ENCODE peak calls at places on chromosomes 2 and 18, in four cellular contexts. M is GM23338, U is HCT116, D is SK-N-SH. V is an unnamed sample.

GRCh38 chr2:217035967-217036366 is 176.1 kb upstream of the TNP1 start:
- DNase-seq in M (no peak), U (no peak), D (no peak), V (no peak)

GRCh38 chr2:20487392-20488135 is 40.7 kb downstream of the RHOB start:
- DNase-seq in M (peak), U (no peak), D (peak), V (no peak)

GRCh38 chr2:45860136-45861106 is 208.9 kb downstream of the PRKCE start:
- DNase-seq in M (peak), U (no peak), D (peak), V (no peak)

GRCh38 chr18:47036298-47036874 is 965 bp upstream of the ELOA2 start:
- DNase-seq in M (peak), U (peak), D (peak), V (peak)

GRCh38 chr2:158024288-158024898 is 77.3 kb upstream of the UPP2 start:
- DNase-seq in M (peak), U (no peak), D (peak), V (no peak)

GRCh38 chr2:155418753-155419152 is 720.3 kb downstream of the KCNJ3 start:
- DNase-seq in M (peak), U (no peak), D (no peak), V (no peak)

GRCh38 chr2:128405981-128406601 is 87.4 kb upstream of the HS6ST1 start:
- DNase-seq in M (no peak), U (no peak), D (peak), V (no peak)

GRCh38 chr18:46423226-46423805 is 233.7 kb downstream of the LOXHD1 start:
- DNase-seq in M (no peak), U (no peak), D (no peak), V (no peak)

GRCh38 chr2:36478332-36478738 is 119.6 kb downstream of the FEZ2 start:
- DNase-seq in M (no peak), U (peak), D (peak), V (no peak)

GRCh38 chr2:73257021-73257420 is 22.9 kb downstream of the CCT7 start:
- DNase-seq in M (no peak), U (no peak), D (no peak), V (no peak)

GRCh38 chr2:3130444-3130843 is 247.2 kb downstream of the EIPR1 start:
- DNase-seq in M (no peak), U (no peak), D (no peak), V (no peak)

GRCh38 chr2:235977445-235977844 is 190.7 kb downstream of the GBX2 start:
- DNase-seq in M (no peak), U (no peak), D (no peak), V (no peak)

GRCh38 chr18:33212363-33212762 is 228.2 kb downstream of the CCDC178 start:
- DNase-seq in M (no peak), U (no peak), D (no peak), V (no peak)

GRCh38 chr18:36786686-36787085 is 42.1 kb downstream of the TPGS2 start:
- DNase-seq in M (no peak), U (no peak), D (no peak), V (no peak)

GRCh38 chr2:103445356-103445755 is 683.5 kb downstream of the TMEM182 start:
- DNase-seq in M (no peak), U (no peak), D (no peak), V (no peak)

GRCh38 chr2:27929916-27930486 is 39.5 kb downstream of the BABAM2 start:
- DNase-seq in M (no peak), U (no peak), D (no peak), V (no peak)

GRCh38 chr2:126535408-126535807 is 120.5 kb upstream of the GYPC start:
- DNase-seq in M (no peak), U (no peak), D (no peak), V (no peak)

GRCh38 chr2:74893332-74893731 is 59.4 kb downstream of the HK2 start:
- DNase-seq in M (no peak), U (no peak), D (no peak), V (no peak)

GRCh38 chr18:51721388-51721787 is 523.9 kb upstream of the MEX3C start:
- DNase-seq in M (no peak), U (no peak), D (no peak), V (no peak)

GRCh38 chr18:57780318-57781127 is 22.6 kb downstream of the ATP8B1 start:
- DNase-seq in M (no peak), U (no peak), D (no peak), V (no peak)

GRCh38 chr18:74645717-74646116 is 48.0 kb downstream of the ZNF407 start:
- DNase-seq in M (no peak), U (no peak), D (no peak), V (no peak)

GRCh38 chr2:66815886-66816285 is 381.0 kb downstream of the MEIS1 start:
- DNase-seq in M (no peak), U (no peak), D (no peak), V (no peak)

GRCh38 chr2:172226244-172227061 is 123.8 kb upstream of the DLX2 start:
- DNase-seq in M (no peak), U (no peak), D (no peak), V (no peak)

GRCh38 chr2:84904717-84905174 is 710 bp upstream of the TMSB10 start:
- DNase-seq in M (peak), U (no peak), D (peak), V (no peak)

GRCh38 chr2:211766689-211767088 is 771.9 kb downstream of the ERBB4 start:
- DNase-seq in M (peak), U (no peak), D (no peak), V (no peak)

GRCh38 chr2:165969227-165969626 is 15.7 kb upstream of the TTC21B start:
- DNase-seq in M (no peak), U (no peak), D (no peak), V (no peak)

GRCh38 chr2:64922482-64923384 is 66.5 kb upstream of the SLC1A4 start:
- DNase-seq in M (peak), U (no peak), D (no peak), V (no peak)

GRCh38 chr2:26292646-26293045 is 47.9 kb downstream of the HADHB start:
- DNase-seq in M (peak), U (no peak), D (no peak), V (no peak)

GRCh38 chr2:235757212-235757611 is 263.4 kb downstream of the AGAP1 start:
- DNase-seq in M (no peak), U (no peak), D (no peak), V (no peak)

GRCh38 chr18:25815659-25816058 is 274.8 kb downstream of the SS18 start:
- DNase-seq in M (no peak), U (no peak), D (peak), V (no peak)

GRCh38 chr2:85961754-85962153 is 73.0 kb upstream of the ST3GAL5 start:
- DNase-seq in M (no peak), U (no peak), D (no peak), V (no peak)

GRCh38 chr2:119219873-119220272 is 3.8 kb upstream of the STEAP3 start:
- DNase-seq in M (no peak), U (no peak), D (no peak), V (no peak)

GRCh38 chr2:119220720-119221301 is 2.8 kb upstream of the STEAP3 start:
- DNase-seq in M (no peak), U (no peak), D (no peak), V (no peak)

GRCh38 chr2:119222863-119223520 is 642 bp upstream of the STEAP3 start:
- DNase-seq in M (peak), U (no peak), D (no peak), V (no peak)

GRCh38 chr2:119222213-119222612 is 1.4 kb upstream of the STEAP3 start:
- DNase-seq in M (no peak), U (no peak), D (no peak), V (no peak)

GRCh38 chr2:119221609-119222008 is 2.0 kb upstream of the STEAP3 start:
- DNase-seq in M (no peak), U (no peak), D (no peak), V (no peak)
- TF ChIP-seq REST in M (no peak), U (no peak), D (no peak), V (no peak)

GRCh38 chr18:48829443-48830149 is 121.2 kb downstream of the SMAD7 start:
- DNase-seq in M (peak), U (no peak), D (no peak), V (no peak)

GRCh38 chr18:48827321-48828200 is 123.2 kb downstream of the SMAD7 start:
- DNase-seq in M (peak), U (no peak), D (peak), V (no peak)

GRCh38 chr18:48828713-48829442 is 121.9 kb downstream of the SMAD7 start:
- DNase-seq in M (no peak), U (no peak), D (peak), V (no peak)

GRCh38 chr18:48826806-48827205 is 124.0 kb downstream of the SMAD7 start:
- DNase-seq in M (no peak), U (no peak), D (no peak), V (no peak)

GRCh38 chr18:48828201-48828580 is 122.6 kb downstream of the SMAD7 start:
- DNase-seq in M (no peak), U (no peak), D (no peak), V (no peak)
- H3K4me3 ChIP-seq in M (peak), U (no peak), D (peak), V (no peak)

GRCh38 chr2:138433995-138434991 is 67.3 kb upstream of the SPOPL start:
- DNase-seq in M (peak), U (no peak), D (peak), V (no peak)
- H3K27ac ChIP-seq in M (no peak), U (no peak), D (no peak), V (no peak)

GRCh38 chr2:159712194-159712928 is at the start of gene MARCHF7:
- DNase-seq in M (peak), U (peak), D (peak), V (peak)
- TF ChIP-seq REST in M (peak), U (no peak), D (no peak), V (peak)

V was measured in HL-60.